ENCODE peak calls at places on chromosomes 3 and 15, in five cellular contexts. One of them, this sample, is unnamed.

GRCh38 chr3:178112134-178112533 is 424.1 kb upstream of the KCNMB2 start:
- DNase-seq in GM12878: no peak
- DNase-seq in lower lobe of right lung: no peak
- DNase-seq in vagina: no peak
- DNase-seq in AG10803: no peak
- DNase-seq in this sample: no peak

GRCh38 chr3:160384639-160385312 is 14.2 kb downstream of the IFT80 start:
- DNase-seq in lower lobe of right lung: no peak
- DNase-seq in AG10803: no peak
- DNase-seq in vagina: no peak
- DNase-seq in GM12878: no peak
- DNase-seq in this sample: no peak

GRCh38 chr3:63817209-63817608 is 1.9 kb upstream of the C3orf49 start:
- DNase-seq in GM12878: no peak
- DNase-seq in lower lobe of right lung: no peak
- DNase-seq in AG10803: no peak
- DNase-seq in vagina: no peak
- DNase-seq in this sample: no peak

GRCh38 chr3:171839270-171839669 is 3.9 kb upstream of the TMEM212 start:
- DNase-seq in vagina: no peak
- DNase-seq in GM12878: no peak
- DNase-seq in AG10803: no peak
- DNase-seq in lower lobe of right lung: no peak
- DNase-seq in this sample: no peak

GRCh38 chr3:121514496-121514895 is 31.3 kb downstream of the POLQ start:
- DNase-seq in vagina: no peak
- DNase-seq in GM12878: no peak
- DNase-seq in AG10803: no peak
- DNase-seq in lower lobe of right lung: no peak
- DNase-seq in this sample: no peak

GRCh38 chr3:124883766-124884473 is 3.2 kb downstream of the ITGB5 start:
- DNase-seq in lower lobe of right lung: no peak
- DNase-seq in AG10803: peak
- DNase-seq in GM12878: no peak
- DNase-seq in vagina: no peak
- DNase-seq in this sample: no peak

GRCh38 chr3:55935241-55935640 is 448.1 kb upstream of the WNT5A start:
- DNase-seq in lower lobe of right lung: no peak
- DNase-seq in AG10803: no peak
- DNase-seq in vagina: no peak
- DNase-seq in GM12878: no peak
- DNase-seq in this sample: no peak

GRCh38 chr3:5423523-5423922 is 236.0 kb downstream of the EDEM1 start:
- DNase-seq in lower lobe of right lung: no peak
- DNase-seq in AG10803: no peak
- DNase-seq in vagina: no peak
- DNase-seq in GM12878: no peak
- DNase-seq in this sample: no peak

GRCh38 chr15:35173444-35174118 is 88.5 kb upstream of the NANOGP8 start:
- DNase-seq in GM12878: no peak
- DNase-seq in vagina: no peak
- DNase-seq in AG10803: peak
- DNase-seq in lower lobe of right lung: no peak
- DNase-seq in this sample: no peak

GRCh38 chr3:143208976-143209714 is 89.6 kb downstream of the CHST2 start:
- DNase-seq in AG10803: no peak
- DNase-seq in vagina: no peak
- DNase-seq in lower lobe of right lung: no peak
- DNase-seq in GM12878: no peak
- DNase-seq in this sample: no peak

GRCh38 chr3:124336067-124336656 is 344.2 kb upstream of the ROPN1 start:
- DNase-seq in AG10803: no peak
- DNase-seq in vagina: peak
- DNase-seq in lower lobe of right lung: no peak
- DNase-seq in GM12878: no peak
- DNase-seq in this sample: no peak

GRCh38 chr3:133525435-133525834 is 48.1 kb upstream of the CDV3 start:
- DNase-seq in vagina: no peak
- DNase-seq in AG10803: no peak
- DNase-seq in GM12878: no peak
- DNase-seq in lower lobe of right lung: no peak
- DNase-seq in this sample: no peak

GRCh38 chr3:38349684-38350359 is 3.2 kb downstream of the XYLB start:
- DNase-seq in AG10803: peak
- DNase-seq in vagina: no peak
- DNase-seq in GM12878: no peak
- DNase-seq in lower lobe of right lung: no peak
- DNase-seq in this sample: no peak

GRCh38 chr15:26106556-26106955 is 243.4 kb upstream of the ATP10A start:
- DNase-seq in AG10803: no peak
- DNase-seq in vagina: no peak
- DNase-seq in lower lobe of right lung: no peak
- DNase-seq in GM12878: no peak
- DNase-seq in this sample: no peak

GRCh38 chr15:75723847-75724660 is 11.4 kb upstream of the CSPG4 start:
- DNase-seq in lower lobe of right lung: peak
- DNase-seq in GM12878: no peak
- DNase-seq in vagina: no peak
- DNase-seq in AG10803: peak
- DNase-seq in this sample: peak

GRCh38 chr15:74209997-74210573 is 7.5 kb upstream of the STRA6 start:
- DNase-seq in vagina: no peak
- DNase-seq in AG10803: peak
- DNase-seq in lower lobe of right lung: no peak
- DNase-seq in GM12878: no peak
- DNase-seq in this sample: no peak

GRCh38 chr15:69595009-69595825 is 142.6 kb downstream of the RPLP1 start:
- DNase-seq in lower lobe of right lung: peak
- DNase-seq in vagina: no peak
- DNase-seq in AG10803: peak
- DNase-seq in GM12878: no peak
- DNase-seq in this sample: no peak

GRCh38 chr15:57376695-57377477 is 581 bp downstream of the CGNL1 start:
- DNase-seq in lower lobe of right lung: peak
- DNase-seq in vagina: no peak
- DNase-seq in AG10803: no peak
- DNase-seq in GM12878: no peak
- DNase-seq in this sample: no peak

GRCh38 chr15:69118089-69118488 is 42.3 kb upstream of the GLCE start:
- DNase-seq in GM12878: no peak
- DNase-seq in lower lobe of right lung: no peak
- DNase-seq in vagina: no peak
- DNase-seq in AG10803: no peak
- DNase-seq in this sample: no peak

GRCh38 chr15:51672913-51673857 is 8.1 kb upstream of the SCG3 start:
- DNase-seq in AG10803: no peak
- DNase-seq in vagina: no peak
- DNase-seq in lower lobe of right lung: no peak
- DNase-seq in GM12878: no peak
- DNase-seq in this sample: no peak

GRCh38 chr3:128875556-128876120 is 3.8 kb upstream of the ACAD9 start:
- DNase-seq in lower lobe of right lung: peak
- DNase-seq in GM12878: no peak
- DNase-seq in vagina: no peak
- DNase-seq in AG10803: no peak
- DNase-seq in this sample: no peak

DNA sequence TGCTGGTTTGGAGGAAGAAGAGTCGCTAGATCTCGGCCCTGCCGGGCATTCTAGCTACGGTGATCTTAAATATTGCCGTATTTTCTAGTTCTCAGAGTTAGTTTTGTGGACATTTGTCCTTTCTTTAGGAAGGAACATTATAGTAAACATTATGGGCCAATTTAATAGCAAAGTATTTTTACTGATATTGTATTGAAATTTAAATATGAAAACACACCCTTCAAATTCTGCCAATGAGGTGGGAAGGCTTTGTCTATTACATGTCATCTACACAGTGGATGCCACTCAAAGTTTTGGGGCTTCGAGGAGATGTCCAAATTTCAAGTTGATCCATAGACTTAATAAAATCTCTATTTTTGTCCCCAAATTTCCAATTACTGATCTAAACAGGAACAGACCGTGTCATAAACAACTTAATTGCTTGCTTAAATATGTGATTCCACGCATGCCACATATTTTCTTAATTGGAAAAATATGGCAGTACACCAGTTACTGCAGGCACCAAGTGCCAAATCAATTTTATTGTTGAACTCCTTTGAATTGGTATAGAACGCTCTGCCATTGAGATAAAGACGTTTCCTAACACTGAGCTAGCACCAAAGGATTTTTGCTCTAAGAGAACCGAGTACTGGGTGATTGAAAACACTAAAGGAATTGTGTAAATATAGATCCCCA is 1.7 kb downstream of the SHOX2 start:
- DNase-seq in GM12878: no peak
- DNase-seq in vagina: no peak
- DNase-seq in AG10803: peak
- DNase-seq in lower lobe of right lung: no peak
- DNase-seq in this sample: no peak
- H3K4me3 ChIP-seq in GM12878: no peak
- H3K4me3 ChIP-seq in vagina: peak
- H3K4me3 ChIP-seq in AG10803: peak
- H3K4me3 ChIP-seq in lower lobe of right lung: no peak
- H3K4me3 ChIP-seq in this sample: peak

DNA sequence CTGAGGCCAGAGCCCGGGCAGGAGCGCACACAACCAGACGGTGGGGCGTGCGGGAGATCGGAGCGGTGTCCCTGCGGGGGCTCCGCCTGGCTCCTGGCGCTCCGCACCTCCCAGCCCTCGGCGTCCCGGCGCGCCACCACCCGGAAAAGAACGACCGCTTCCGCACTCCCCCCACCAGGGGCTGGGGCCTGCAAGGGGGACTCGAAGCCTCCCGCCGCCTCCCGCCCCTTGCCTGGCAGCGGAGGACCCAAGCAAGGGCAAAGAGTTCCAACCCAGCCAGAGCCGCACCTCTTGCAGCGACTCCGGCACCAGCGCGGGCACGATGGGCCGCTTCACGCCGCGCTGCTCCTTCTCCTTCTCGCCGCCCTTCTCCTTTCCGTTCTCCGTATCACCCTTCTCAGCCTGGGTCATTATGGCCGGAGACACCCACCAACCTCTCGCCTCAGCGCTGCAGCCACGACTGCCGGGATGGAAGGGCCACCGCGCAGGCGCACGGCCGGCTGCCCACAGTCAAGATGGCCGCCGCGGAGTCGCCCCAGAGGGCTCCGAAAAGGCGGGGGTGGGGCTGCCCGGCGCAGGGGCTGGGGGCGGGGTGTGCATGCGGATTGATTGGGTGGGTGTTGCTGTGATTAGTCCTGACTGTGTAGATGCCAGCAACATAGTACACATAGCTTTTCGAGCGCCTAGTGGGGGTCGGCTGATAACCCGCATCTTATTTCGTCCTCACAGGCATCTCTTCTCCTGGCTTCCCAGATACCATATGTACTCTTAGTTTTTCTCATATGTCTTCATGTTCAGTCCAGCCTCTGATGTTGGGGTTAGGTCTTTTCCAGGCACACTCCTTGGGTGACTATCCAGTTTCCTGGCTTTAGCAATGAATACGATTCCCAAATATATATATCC is at the start of gene ACTR8:
- DNase-seq in vagina: peak
- DNase-seq in AG10803: peak
- DNase-seq in lower lobe of right lung: peak
- DNase-seq in GM12878: peak
- DNase-seq in this sample: peak
- TF ChIP-seq CTCF in vagina: no peak
- TF ChIP-seq CTCF in AG10803: peak
- TF ChIP-seq CTCF in lower lobe of right lung: peak
- TF ChIP-seq CTCF in GM12878: no peak
- TF ChIP-seq CTCF in this sample: peak

GRCh38 chr15:96043586-96044171 is 286.8 kb upstream of the NR2F2 start:
- DNase-seq in lower lobe of right lung: no peak
- DNase-seq in AG10803: no peak
- DNase-seq in vagina: no peak
- DNase-seq in GM12878: no peak
- DNase-seq in this sample: no peak

GRCh38 chr15:96049766-96050165 is 280.7 kb upstream of the NR2F2 start:
- DNase-seq in lower lobe of right lung: no peak
- DNase-seq in AG10803: no peak
- DNase-seq in GM12878: no peak
- DNase-seq in vagina: no peak
- DNase-seq in this sample: no peak

GRCh38 chr15:96049323-96049722 is 281.2 kb upstream of the NR2F2 start:
- DNase-seq in GM12878: no peak
- DNase-seq in vagina: no peak
- DNase-seq in AG10803: no peak
- DNase-seq in lower lobe of right lung: no peak
- DNase-seq in this sample: no peak

GRCh38 chr15:96046620-96047240 is 283.8 kb upstream of the NR2F2 start:
- DNase-seq in GM12878: no peak
- DNase-seq in AG10803: peak
- DNase-seq in vagina: no peak
- DNase-seq in lower lobe of right lung: no peak
- DNase-seq in this sample: peak

DNA sequence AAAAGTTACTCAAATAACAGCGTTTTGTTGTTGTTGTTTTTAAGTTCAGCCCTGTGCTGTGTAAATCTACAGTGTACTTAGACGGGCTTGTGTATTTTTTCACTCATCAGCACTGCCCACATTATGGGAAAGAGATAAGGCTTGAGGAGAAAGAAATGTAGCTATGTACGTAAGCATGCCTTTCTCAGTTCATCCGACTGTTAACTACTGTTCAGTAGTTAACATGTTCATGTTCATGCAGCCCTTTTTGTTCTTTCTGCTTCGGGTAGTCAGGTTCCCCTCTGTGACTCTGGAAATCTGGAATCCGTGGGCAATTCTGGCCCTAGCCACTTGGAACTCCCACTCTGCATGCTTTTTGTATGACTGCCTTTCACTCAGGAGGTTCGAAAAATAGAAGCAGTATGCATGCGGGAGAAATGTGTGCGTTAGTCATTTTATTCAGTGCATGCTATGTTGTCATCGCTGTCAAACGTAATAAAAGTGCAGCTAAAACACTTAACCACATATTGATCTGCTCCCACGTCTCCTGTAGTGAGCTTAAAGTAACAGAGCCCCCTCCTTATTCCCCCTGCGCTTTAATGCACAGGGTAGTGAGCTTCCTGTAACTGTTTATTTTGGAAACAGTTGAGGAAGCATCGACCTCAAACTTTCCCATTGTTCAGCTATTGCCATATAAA is 283.1 kb upstream of the NR2F2 start:
- DNase-seq in lower lobe of right lung: no peak
- DNase-seq in AG10803: peak
- DNase-seq in vagina: no peak
- DNase-seq in GM12878: no peak
- DNase-seq in this sample: peak
- H3K4me3 ChIP-seq in lower lobe of right lung: no peak
- H3K4me3 ChIP-seq in AG10803: peak
- H3K4me3 ChIP-seq in vagina: no peak
- H3K4me3 ChIP-seq in GM12878: no peak
- H3K4me3 ChIP-seq in this sample: peak

DNA sequence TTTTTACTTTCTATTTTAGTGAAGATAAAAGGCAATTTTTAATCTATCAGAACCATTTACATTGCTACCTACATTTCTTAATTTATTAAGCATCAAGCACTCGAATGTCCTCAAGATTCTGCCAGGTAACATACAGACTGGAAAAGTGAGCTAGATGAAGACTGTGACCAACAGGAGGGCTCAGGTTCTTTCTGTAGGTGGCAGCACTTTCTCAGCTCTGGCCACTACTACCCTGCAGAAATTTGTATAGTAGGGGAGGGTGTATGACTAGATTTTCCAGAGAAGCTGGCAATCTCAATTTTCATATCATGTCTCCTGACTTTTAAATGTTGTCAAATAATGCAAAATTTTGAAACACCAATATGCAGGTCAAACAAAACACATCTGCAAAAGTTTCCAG is 165.0 kb upstream of the SUCLG2 start:
- DNase-seq in lower lobe of right lung: no peak
- DNase-seq in vagina: no peak
- DNase-seq in AG10803: no peak
- DNase-seq in GM12878: no peak
- DNase-seq in this sample: no peak
- TF ChIP-seq CTCF in lower lobe of right lung: peak
- TF ChIP-seq CTCF in vagina: no peak
- TF ChIP-seq CTCF in AG10803: no peak
- TF ChIP-seq CTCF in GM12878: peak
- TF ChIP-seq CTCF in this sample: peak